ENCODE peak calls at places on chromosomes 7 and 10, in five cellular contexts. U is OCI-LY7, W is cardiac fibroblast, I is RPMI8226, A is fibroblast of lung. J is an unnamed sample.

GRCh38 chr7:101990811-101991418 is 173.5 kb downstream of the CUX1 start:
- DNase-seq in U (peak; percentile 100), I (peak; percentile 97), W (no peak), A (no peak), J (peak; percentile 98)

GRCh38 chr10:86261470-86261869 is 105.1 kb downstream of the GRID1 start:
- DNase-seq in W (no peak), A (no peak), U (no peak), I (no peak), J (no peak)

GRCh38 chr7:44382459-44383300 is 57.3 kb upstream of the CAMK2B start:
- DNase-seq in A (peak; percentile 24), I (no peak), U (no peak), W (peak; percentile 34), J (no peak)

GRCh38 chr7:113045379-113045778 is 41.2 kb downstream of the GPR85 start:
- DNase-seq in A (no peak), I (no peak), W (no peak), U (no peak), J (no peak)

GRCh38 chr7:117808273-117808868 is 64.9 kb downstream of the CTTNBP2 start:
- DNase-seq in A (peak; percentile 87), U (no peak), W (no peak), I (no peak), J (no peak)

GRCh38 chr7:2689951-2690705 is 2.1 kb downstream of the AMZ1 start:
- DNase-seq in U (no peak), A (peak; percentile 66), W (peak; percentile 47), I (no peak), J (no peak)

GRCh38 chr7:66946545-66946944 is 25.5 kb downstream of the TMEM248 start:
- DNase-seq in I (no peak), W (no peak), U (no peak), A (no peak), J (no peak)

GRCh38 chr7:21261627-21262564 is 166.0 kb upstream of the SP4 start:
- DNase-seq in A (peak; percentile 13), I (peak; percentile 40), W (peak; percentile 48), U (peak; percentile 44), J (peak; percentile 85)

GRCh38 chr10:44640429-44640828 is 255.5 kb upstream of the CXCL12 start:
- DNase-seq in W (no peak), U (no peak), A (no peak), I (no peak), J (no peak)

GRCh38 chr10:110620108-110620719 is 23.9 kb upstream of the RBM20 start:
- DNase-seq in U (no peak), A (no peak), W (no peak), I (no peak), J (no peak)

GRCh38 chr7:129489491-129489890 is 12.8 kb upstream of the SMKR1 start:
- DNase-seq in A (peak; percentile 98), W (peak; percentile 92), I (no peak), U (no peak), J (no peak)

J was measured in NAMALWA.